ENCODE peak calls at places on chromosomes 7 and 10, in five cellular contexts. One of them, this sample, is unnamed.

GRCh38 chr10:26212511-26212910 is 4.1 kb upstream of the GAD2 start:
- DNase-seq in HL-60: no peak
- DNase-seq in HCT116: no peak
- DNase-seq in fibroblast of pulmonary artery: no peak
- DNase-seq in KBM-7: no peak
- DNase-seq in this sample: no peak

GRCh38 chr7:142754681-142755575 is 5.7 kb downstream of the PRSS1 start:
- DNase-seq in HL-60: no peak
- DNase-seq in HCT116: no peak
- DNase-seq in fibroblast of pulmonary artery: no peak
- DNase-seq in KBM-7: no peak
- DNase-seq in this sample: no peak

GRCh38 chr10:52801951-52802350 is 29.4 kb upstream of the MBL2 start:
- DNase-seq in HL-60: no peak
- DNase-seq in HCT116: no peak
- DNase-seq in fibroblast of pulmonary artery: peak
- DNase-seq in KBM-7: no peak
- DNase-seq in this sample: no peak

GRCh38 chr10:83346216-83346910 is 792.9 kb upstream of the GHITM start:
- DNase-seq in HL-60: no peak
- DNase-seq in HCT116: no peak
- DNase-seq in fibroblast of pulmonary artery: peak
- DNase-seq in KBM-7: no peak
- DNase-seq in this sample: no peak

GRCh38 chr7:41824284-41824683 is 121.4 kb upstream of the INHBA start:
- DNase-seq in HL-60: no peak
- DNase-seq in HCT116: no peak
- DNase-seq in fibroblast of pulmonary artery: peak
- DNase-seq in KBM-7: no peak
- DNase-seq in this sample: no peak

GRCh38 chr7:94012748-94013147 is 8.6 kb upstream of the BET1 start:
- DNase-seq in HL-60: no peak
- DNase-seq in HCT116: no peak
- DNase-seq in fibroblast of pulmonary artery: no peak
- DNase-seq in KBM-7: no peak
- DNase-seq in this sample: no peak

GRCh38 chr7:132480534-132480933 is 95.7 kb downstream of the PLXNA4 start:
- DNase-seq in HL-60: no peak
- DNase-seq in HCT116: no peak
- DNase-seq in fibroblast of pulmonary artery: no peak
- DNase-seq in KBM-7: no peak
- DNase-seq in this sample: no peak

GRCh38 chr7:42186181-42186580 is 50.8 kb downstream of the GLI3 start:
- DNase-seq in HL-60: no peak
- DNase-seq in HCT116: no peak
- DNase-seq in fibroblast of pulmonary artery: no peak
- DNase-seq in KBM-7: no peak
- DNase-seq in this sample: peak

GRCh38 chr10:14253079-14253478 is 77.6 kb downstream of the FRMD4A start:
- DNase-seq in HL-60: no peak
- DNase-seq in HCT116: no peak
- DNase-seq in fibroblast of pulmonary artery: no peak
- DNase-seq in KBM-7: no peak
- DNase-seq in this sample: no peak

GRCh38 chr7:17234398-17235021 is 63.9 kb upstream of the AHR start:
- DNase-seq in HL-60: peak
- DNase-seq in HCT116: peak
- DNase-seq in fibroblast of pulmonary artery: peak
- DNase-seq in KBM-7: peak
- DNase-seq in this sample: peak

GRCh38 chr7:156650042-156650441 is 9.5 kb downstream of the RNF32 start:
- DNase-seq in HL-60: no peak
- DNase-seq in HCT116: peak
- DNase-seq in fibroblast of pulmonary artery: peak
- DNase-seq in KBM-7: peak
- DNase-seq in this sample: peak

GRCh38 chr7:116438274-116438673 is 61.3 kb upstream of the CAV2 start:
- DNase-seq in HL-60: no peak
- DNase-seq in HCT116: no peak
- DNase-seq in fibroblast of pulmonary artery: no peak
- DNase-seq in KBM-7: no peak
- DNase-seq in this sample: no peak

GRCh38 chr10:99966306-99966705 is 43.4 kb downstream of the DNMBP start:
- DNase-seq in HL-60: no peak
- DNase-seq in HCT116: peak
- DNase-seq in fibroblast of pulmonary artery: peak
- DNase-seq in KBM-7: no peak
- DNase-seq in this sample: no peak

GRCh38 chr7:18361756-18362155 is 133.8 kb upstream of the HDAC9 start:
- DNase-seq in HL-60: no peak
- DNase-seq in HCT116: no peak
- DNase-seq in fibroblast of pulmonary artery: peak
- DNase-seq in KBM-7: no peak
- DNase-seq in this sample: no peak

GRCh38 chr7:7773334-7774308 is 55.2 kb upstream of the RPA3 start:
- DNase-seq in HL-60: no peak
- DNase-seq in HCT116: no peak
- DNase-seq in fibroblast of pulmonary artery: no peak
- DNase-seq in KBM-7: no peak
- DNase-seq in this sample: no peak

GRCh38 chr10:96588601-96589419 is 2.0 kb upstream of the TM9SF3 start:
- DNase-seq in HL-60: no peak
- DNase-seq in HCT116: no peak
- DNase-seq in fibroblast of pulmonary artery: no peak
- DNase-seq in KBM-7: no peak
- DNase-seq in this sample: no peak

GRCh38 chr10:119029613-119030420 is at the start of gene NANOS1:
- DNase-seq in HL-60: no peak
- DNase-seq in HCT116: no peak
- DNase-seq in fibroblast of pulmonary artery: no peak
- DNase-seq in KBM-7: peak
- DNase-seq in this sample: peak

GRCh38 chr10:82910301-82910700 is 1035.3 kb downstream of the NRG3 start:
- DNase-seq in HL-60: no peak
- DNase-seq in HCT116: no peak
- DNase-seq in fibroblast of pulmonary artery: no peak
- DNase-seq in KBM-7: no peak
- DNase-seq in this sample: no peak